ENCODE peak calls at places on chromosome 1, in six cellular contexts. K is fibroblast of pulmonary artery; U is neuronal stem cell; N is NT2/D1; R is CD8-positive, alpha-beta memory T cell; O is colonic mucosa. G is an unnamed sample.
A peak's percentile ranks its signal among the peaks of the same experiment; 100 is the strongest.

GRCh38 chr1:32870615-32871363 is at the start of gene FNDC5:
- DNase-seq in K (peak; percentile 21), U (no peak), N (peak; percentile 46), R (no peak), O (no peak), G (no peak)

GRCh38 chr1:42186172-42186571 is 21.6 kb upstream of the GUCA2A start:
- DNase-seq in K (peak; percentile 55), U (no peak), N (no peak), R (no peak), O (no peak), G (peak; percentile 61)

GRCh38 chr1:211036701-211037494 is 97.0 kb downstream of the KCNH1 start:
- DNase-seq in K (peak; percentile 14), U (no peak), N (no peak), R (no peak), O (no peak), G (peak; percentile 63)

GRCh38 chr1:18818036-18818435 is 41.4 kb downstream of the TAS1R2 start:
- DNase-seq in K (no peak), U (no peak), N (no peak), R (no peak), O (no peak), G (no peak)

GRCh38 chr1:107464827-107465226 is 324.0 kb downstream of the NTNG1 start:
- DNase-seq in K (no peak), U (no peak), N (no peak), R (no peak), O (no peak), G (no peak)

GRCh38 chr1:154453155-154453554 is 48.0 kb downstream of the IL6R start:
- DNase-seq in K (no peak), U (no peak), N (no peak), R (no peak), O (no peak), G (peak; percentile 22)

GRCh38 chr1:2358651-2359640 is 32.4 kb downstream of the MORN1 start:
- DNase-seq in K (no peak), U (no peak), N (no peak), R (no peak), O (no peak), G (no peak)

GRCh38 chr1:68051475-68051874 is 1.0 kb upstream of the DIRAS3 start:
- DNase-seq in K (peak; percentile 80), U (peak; percentile 23), N (peak; percentile 66), R (no peak), O (peak; percentile 26), G (peak; percentile 70)

GRCh38 chr1:70361727-70362413 is 7.3 kb upstream of the ANKRD13C start:
- DNase-seq in K (peak; percentile 68), U (no peak), N (no peak), R (no peak), O (no peak), G (no peak)

GRCh38 chr1:39957299-39958020 is 2.5 kb downstream of the MFSD2A start:
- DNase-seq in K (peak; percentile 27), U (no peak), N (no peak), R (no peak), O (no peak), G (peak; percentile 56)

GRCh38 chr1:39960461-39960958 is 5.6 kb downstream of the MFSD2A start:
- DNase-seq in K (no peak), U (no peak), N (no peak), R (no peak), O (peak; percentile 84), G (peak; percentile 92)

GRCh38 chr1:39958801-39959200 is 3.9 kb downstream of the MFSD2A start:
- DNase-seq in K (no peak), U (no peak), N (no peak), R (no peak), O (no peak), G (no peak)

GRCh38 chr1:39962450-39962825 is 7.5 kb downstream of the MFSD2A start:
- DNase-seq in K (no peak), U (no peak), N (no peak), R (no peak), O (no peak), G (no peak)

GRCh38 chr1:39959651-39960333 is 4.8 kb downstream of the MFSD2A start:
- DNase-seq in K (no peak), U (no peak), N (no peak), R (no peak), O (no peak), G (no peak)
- H3K4me3 ChIP-seq in K (no peak overlapping the region), U (no peak overlapping the region), N (no peak overlapping the region), R (no peak overlapping the region), O (no peak overlapping the region), G (peak overlapping the region; percentile 8)

DNA sequence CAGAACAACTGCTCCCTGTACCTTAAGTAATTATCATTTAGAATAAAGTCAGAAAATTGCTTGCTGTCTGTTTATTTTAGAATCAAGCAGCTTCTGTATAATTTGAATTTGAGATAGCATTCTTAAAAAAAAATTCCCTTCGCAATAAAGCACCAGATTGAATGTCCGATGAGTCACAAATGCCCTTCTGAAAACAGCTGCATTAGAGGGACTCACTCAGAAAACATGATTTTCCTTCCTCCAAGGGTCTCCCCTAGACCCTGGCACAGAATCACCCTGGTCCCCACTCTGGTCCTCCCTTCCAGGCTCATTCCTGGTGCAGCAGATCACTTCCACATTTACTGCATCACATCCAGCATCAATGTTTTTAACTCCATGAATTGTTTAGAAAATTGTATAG is 471.1 kb upstream of the VAMP3 start:
- DNase-seq in K (peak; percentile 57), U (no peak), N (no peak), R (no peak), O (peak; percentile 16), G (peak; percentile 30)
- H3K4me3 ChIP-seq in K (no peak overlapping the region), U (no peak overlapping the region), N (no peak overlapping the region), R (no peak overlapping the region), O (no peak overlapping the region), G (no peak overlapping the region)

DNA sequence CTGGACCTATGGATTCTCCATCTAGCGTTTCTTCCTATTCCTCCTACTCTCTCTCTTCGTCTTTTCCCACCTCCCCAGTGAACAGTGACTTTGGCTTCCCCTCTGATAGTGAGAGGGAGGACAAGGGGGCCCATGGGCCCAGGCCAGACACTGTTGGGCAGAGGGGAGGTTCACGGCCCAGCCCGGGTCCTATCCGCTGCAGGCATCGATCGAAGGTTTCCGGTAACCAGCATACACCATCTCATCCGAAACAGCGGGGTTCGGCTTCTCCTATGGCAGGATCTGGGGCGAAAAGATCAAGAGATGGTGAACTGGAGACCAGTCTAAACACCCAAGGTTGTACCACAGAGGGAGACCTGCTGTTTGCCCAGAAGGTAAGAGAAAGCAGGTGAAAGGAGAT is 906 bp downstream of the CIART start:
- DNase-seq in K (no peak), U (no peak), N (no peak), R (no peak), O (no peak), G (no peak)
- H3K4me3 ChIP-seq in K (peak overlapping the region; percentile 60), U (peak overlapping the region; percentile 10), N (peak overlapping the region; percentile 66), R (no peak overlapping the region), O (no peak overlapping the region), G (peak overlapping the region; percentile 78)

DNA sequence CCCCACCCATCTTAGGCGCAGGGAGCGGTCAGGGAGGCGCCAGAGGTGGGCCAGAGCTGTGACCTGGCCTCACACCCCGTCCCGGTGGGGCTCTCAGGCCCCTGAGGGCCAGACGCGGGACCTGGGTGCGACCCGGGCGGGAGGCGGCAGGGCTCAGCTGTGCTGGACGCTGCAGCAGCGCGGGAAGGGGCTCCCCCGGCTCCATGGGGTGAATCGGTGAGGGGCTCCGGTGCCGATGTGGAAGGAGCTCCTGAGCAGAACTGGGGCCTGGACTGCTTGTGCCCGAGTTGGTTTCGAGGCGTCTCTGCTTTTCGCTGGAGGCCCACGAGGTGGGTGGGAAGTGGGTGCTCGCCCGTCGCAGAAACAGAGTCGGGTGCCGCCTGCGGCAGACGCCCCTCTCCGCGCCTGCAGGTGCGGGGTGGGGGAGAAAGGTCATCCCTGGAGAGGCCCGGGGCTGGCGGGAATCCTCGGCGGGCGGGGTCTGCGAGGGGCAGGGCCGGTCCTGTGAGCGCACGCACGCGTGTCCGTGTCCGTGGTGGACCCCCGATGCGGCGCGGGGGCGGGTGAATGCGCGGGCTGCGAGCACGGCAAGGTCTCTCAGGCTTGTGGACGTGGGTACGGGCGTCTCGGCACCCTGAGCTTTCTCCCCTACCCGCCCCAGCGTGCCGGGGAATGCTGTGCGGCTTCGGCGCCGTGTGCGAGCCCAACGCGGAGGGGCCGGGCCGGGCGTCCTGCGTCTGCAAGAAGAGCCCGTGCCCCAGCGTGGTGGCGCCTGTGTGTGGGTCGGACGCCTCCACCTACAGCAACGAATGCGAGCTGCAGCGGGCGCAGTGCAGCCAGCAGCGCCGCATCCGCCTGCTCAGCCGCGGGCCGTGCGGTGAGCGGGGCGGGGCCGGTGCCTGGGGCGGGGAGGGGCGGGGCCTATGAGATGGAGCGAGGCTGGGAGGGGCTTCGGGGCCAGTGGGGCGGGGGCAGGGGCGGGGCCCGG is 20.4 kb downstream of the AGRN start:
- DNase-seq in K (peak; percentile 80), U (peak; percentile 84), N (no peak), R (peak; percentile 78), O (peak; percentile 82), G (peak; percentile 93)
- H3K4me3 ChIP-seq in K (peak overlapping the region; percentile 44), U (peak overlapping the region; percentile 73), N (peak overlapping the region; percentile 24), R (peak overlapping the region; percentile 50), O (peak overlapping the region; percentile 40), G (peak overlapping the region; percentile 2)

GRCh38 chr1:3909615-3910014 is 9.5 kb upstream of the C1orf174 start:
- DNase-seq in K (no peak), U (no peak), N (no peak), R (no peak), O (no peak), G (no peak)

GRCh38 chr1:3911521-3911845 is 11.4 kb upstream of the C1orf174 start:
- DNase-seq in K (no peak), U (no peak), N (no peak), R (no peak), O (no peak), G (no peak)

GRCh38 chr1:3910049-3910731 is 10.1 kb upstream of the C1orf174 start:
- DNase-seq in K (no peak), U (no peak), N (no peak), R (no peak), O (no peak), G (no peak)

GRCh38 chr1:3911981-3912808 is 12.1 kb upstream of the C1orf174 start:
- DNase-seq in K (no peak), U (no peak), N (no peak), R (no peak), O (no peak), G (no peak)

DNA sequence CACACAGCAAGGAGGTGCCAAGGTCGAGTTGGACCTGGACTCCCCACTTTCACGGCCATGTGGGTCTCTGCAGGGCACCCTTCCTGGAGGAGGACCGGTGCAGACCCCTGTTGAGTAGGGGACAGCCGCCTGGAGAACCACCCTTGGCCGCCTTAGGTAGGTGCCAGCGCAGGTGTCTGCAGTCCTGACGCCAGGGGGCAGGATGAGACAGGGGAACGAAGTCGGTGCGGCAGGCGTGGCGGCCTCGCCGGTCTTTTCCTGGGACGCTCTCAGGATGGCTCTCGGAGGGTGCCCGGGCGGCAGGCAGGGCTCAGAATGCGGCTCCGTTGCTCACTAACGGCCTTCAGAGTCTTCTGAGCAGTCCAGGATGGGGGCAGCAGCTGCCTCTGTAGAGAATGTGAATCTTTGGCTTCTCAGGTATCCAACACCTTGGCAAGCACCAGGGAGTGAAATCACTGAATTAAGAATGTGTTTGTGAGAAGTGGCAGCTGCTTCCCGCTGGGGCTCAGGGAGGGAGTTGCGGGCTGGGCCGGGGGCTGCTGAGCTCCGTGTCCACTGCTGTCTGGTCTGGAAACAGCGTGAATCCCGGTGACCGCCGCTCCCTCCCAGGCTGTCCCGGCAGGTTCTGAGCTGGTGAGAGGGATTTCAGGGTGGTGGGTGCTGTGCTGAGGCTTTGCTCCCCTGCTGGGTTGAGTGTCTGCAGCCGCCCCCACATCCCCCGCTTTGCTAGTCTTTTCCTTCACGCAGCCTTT is 10.9 kb upstream of the C1orf174 start:
- DNase-seq in K (peak; percentile 61), U (peak; percentile 80), N (peak; percentile 73), R (peak; percentile 55), O (peak; percentile 80), G (peak; percentile 79)
- H3K4me3 ChIP-seq in K (no peak overlapping the region), U (no peak overlapping the region), N (peak overlapping the region; percentile 11), R (no peak overlapping the region), O (no peak overlapping the region), G (no peak overlapping the region)